ENCODE peak calls at places on chromosomes 2 and 18, in five cellular contexts. V is activated B cell treated with CpG ODN at 0.5 μM for 24 hours, C is cardiac fibroblast, H is brain microvascular endothelial cell, J is type B pancreatic cell. P is an unnamed sample.

GRCh38 chr2:197803033-197803444 is 1.4 kb upstream of the PLCL1 start:
- DNase-seq in V (no peak), C (peak), H (peak), J (no peak), P (no peak)

GRCh38 chr18:50099725-50100414 is 95.1 kb downstream of the MYO5B start:
- DNase-seq in V (no peak), C (peak), H (no peak), J (no peak), P (no peak)

GRCh38 chr2:55888941-55889340 is 34.6 kb downstream of the EFEMP1 start:
- DNase-seq in V (no peak), C (peak), H (no peak), J (no peak), P (no peak)

GRCh38 chr2:97673187-97673914 is 3.8 kb downstream of the C2orf92 start:
- DNase-seq in V (no peak), C (no peak), H (peak), J (no peak), P (no peak)

GRCh38 chr2:75025633-75026380 is 67.4 kb downstream of the POLE4 start:
- DNase-seq in V (no peak), C (peak), H (peak), J (no peak), P (no peak)

GRCh38 chr2:134823431-134823830 is 15.0 kb upstream of the ACMSD start:
- DNase-seq in V (no peak), C (no peak), H (no peak), J (no peak), P (no peak)

GRCh38 chr2:70477473-70477872 is 76.2 kb downstream of the TGFA start:
- DNase-seq in V (no peak), C (no peak), H (no peak), J (no peak), P (no peak)

GRCh38 chr2:70546376-70546775 is 7.2 kb downstream of the TGFA start:
- DNase-seq in V (no peak), C (no peak), H (no peak), J (no peak), P (no peak)

GRCh38 chr2:172928754-172929153 is 146.9 kb upstream of the MAP3K20 start:
- DNase-seq in V (no peak), C (peak), H (peak), J (no peak), P (no peak)

GRCh38 chr2:45027051-45027450 is 17.8 kb upstream of the SIX2 start:
- DNase-seq in V (no peak), C (no peak), H (no peak), J (no peak), P (no peak)

GRCh38 chr2:143475131-143475784 is 346.0 kb downstream of the ARHGAP15 start:
- DNase-seq in V (no peak), C (peak), H (peak), J (no peak), P (no peak)

GRCh38 chr2:10254373-10255188 is 48.1 kb upstream of the HPCAL1 start:
- DNase-seq in V (no peak), C (no peak), H (no peak), J (no peak), P (no peak)

GRCh38 chr2:34012728-34013302 is 413.7 kb upstream of the FAM98A start:
- DNase-seq in V (no peak), C (peak), H (peak), J (no peak), P (no peak)

GRCh38 chr2:120852200-120852815 is 116.6 kb downstream of the GLI2 start:
- DNase-seq in V (no peak), C (no peak), H (no peak), J (no peak), P (no peak)

GRCh38 chr2:169977510-169977909 is 150.3 kb downstream of the UBR3 start:
- DNase-seq in V (no peak), C (no peak), H (no peak), J (no peak), P (no peak)

GRCh38 chr18:59005266-59005665 is 134.4 kb upstream of the SEC11C start:
- DNase-seq in V (no peak), C (peak), H (peak), J (no peak), P (no peak)

GRCh38 chr18:47215554-47216138 is 35.8 kb downstream of the SKOR2 start:
- DNase-seq in V (no peak), C (peak), H (peak), J (no peak), P (no peak)

GRCh38 chr2:170817247-170817998 is 736 bp downstream of the GAD1 start:
- DNase-seq in V (peak), C (peak), H (no peak), J (no peak), P (no peak)

DNA sequence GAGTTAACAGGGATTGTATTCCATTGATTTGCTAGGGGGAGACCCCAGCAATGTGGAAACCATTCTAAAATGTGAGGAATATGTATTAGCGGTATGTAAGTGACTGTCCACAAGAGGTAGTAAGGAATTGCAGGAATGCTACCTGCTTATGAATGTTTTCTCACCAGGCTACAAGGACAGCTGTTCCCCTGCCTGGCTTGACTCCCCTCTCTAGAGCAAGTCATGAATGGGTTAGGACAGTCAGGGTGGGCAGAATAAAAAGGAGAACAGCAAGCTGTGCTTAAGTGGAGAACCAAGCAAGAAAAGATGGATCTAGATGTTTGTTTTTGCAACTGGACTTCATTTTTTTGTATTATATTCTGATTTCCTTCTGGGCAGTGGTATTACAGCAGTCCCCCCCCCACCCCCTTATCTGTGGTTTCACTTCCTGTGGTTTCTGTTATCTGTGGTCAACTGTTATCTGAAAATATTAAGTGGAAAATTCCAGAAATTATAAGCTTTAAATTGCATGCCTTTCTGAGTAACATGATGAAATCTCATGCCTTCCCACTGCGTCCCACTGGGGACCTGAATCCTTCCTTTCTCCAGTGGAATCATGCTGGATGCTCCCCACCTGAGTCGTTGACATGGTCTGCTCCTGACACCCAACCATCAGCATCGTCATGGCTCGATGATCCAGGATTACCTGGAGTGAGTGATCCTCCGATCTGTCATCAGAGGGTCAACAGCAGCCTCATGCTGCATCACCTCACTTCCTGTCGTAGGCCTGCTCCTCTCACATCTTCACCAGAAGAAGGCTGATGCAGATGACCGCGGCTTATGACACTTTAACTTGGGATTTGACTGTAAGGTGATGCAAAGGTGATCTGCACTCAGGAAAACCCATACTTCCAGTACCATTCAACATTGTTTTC is 52.2 kb downstream of the VAPA start:
- DNase-seq in V (no peak), C (no peak), H (peak), J (no peak), P (no peak)
- TF ChIP-seq CTCF in V (no peak), C (no peak), H (no peak), J (no peak), P (no peak)

GRCh38 chr2:214591359-214591758 is 180.5 kb downstream of the VWC2L start:
- DNase-seq in V (no peak), C (no peak), H (peak), J (no peak), P (no peak)
- TF ChIP-seq CTCF in V (no peak), C (peak), H (peak), J (peak), P (no peak)

GRCh38 chr2:66095820-66096219 is 339.1 kb upstream of the MEIS1 start:
- DNase-seq in V (no peak), C (no peak), H (no peak), J (no peak), P (no peak)
- TF ChIP-seq CTCF in V (no peak), C (no peak), H (no peak), J (peak), P (no peak)

DNA sequence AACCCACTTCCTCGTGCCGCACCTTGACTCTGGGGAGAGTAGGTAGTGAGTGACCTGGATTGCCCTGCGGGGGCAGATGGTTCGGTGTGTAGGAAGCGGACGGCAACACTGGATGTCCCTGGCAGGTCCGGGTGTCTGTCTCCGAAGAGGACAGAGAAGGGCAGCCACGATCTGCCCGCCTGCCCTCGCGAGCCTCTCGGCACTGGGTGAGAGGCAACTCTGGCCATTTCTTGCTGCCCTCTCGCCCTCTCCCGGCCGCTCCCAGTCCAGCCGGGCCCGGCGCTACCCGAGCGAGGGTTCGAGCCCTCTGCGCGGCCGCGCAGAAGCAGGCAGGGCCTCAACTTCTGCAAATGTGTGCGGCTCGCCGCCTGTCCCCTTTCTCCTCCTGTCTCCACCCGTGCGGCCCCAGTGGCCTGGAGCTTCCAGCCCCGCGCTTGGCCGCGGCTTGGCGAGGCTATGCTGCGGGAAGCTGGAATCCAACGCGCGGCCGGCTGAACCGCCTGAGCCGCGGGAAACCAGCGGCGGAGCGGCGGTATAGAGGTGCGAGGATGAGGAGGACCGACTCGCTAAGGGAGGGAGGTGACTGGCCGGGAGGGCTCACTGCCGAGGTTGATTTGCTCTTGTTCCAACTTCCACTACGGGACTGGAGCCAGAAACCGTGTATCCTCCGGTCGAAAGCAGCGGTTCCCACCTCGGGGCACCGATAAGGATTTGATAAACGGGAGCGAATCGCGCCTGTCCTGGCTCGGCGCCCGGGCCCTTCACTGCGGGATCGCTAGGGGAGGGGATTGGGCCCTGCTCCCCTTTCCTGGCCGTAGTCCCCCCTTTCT is 1.5 kb downstream of the EPAS1 start:
- DNase-seq in V (peak), C (peak), H (no peak), J (no peak), P (peak)
- TF ChIP-seq CTCF in V (no peak), C (peak), H (peak), J (peak), P (no peak)

GRCh38 chr2:79580175-79580574 is 67.3 kb downstream of the CTNNA2 start:
- DNase-seq in V (no peak), C (no peak), H (no peak), J (no peak), P (no peak)
- TF ChIP-seq CTCF in V (no peak), C (no peak), H (no peak), J (peak), P (no peak)

GRCh38 chr2:25201265-25201664 is 32.9 kb upstream of the POMC start:
- DNase-seq in V (no peak), C (no peak), H (no peak), J (no peak), P (no peak)
- TF ChIP-seq CTCF in V (no peak), C (peak), H (peak), J (peak), P (no peak)

GRCh38 chr2:85354286-85355072 is at the start of the genes ELMOD3 and RETSAT:
- DNase-seq in V (peak), C (peak), H (peak), J (peak), P (peak)
- TF ChIP-seq CTCF in V (no peak), C (no peak), H (no peak), J (no peak), P (no peak)

DNA sequence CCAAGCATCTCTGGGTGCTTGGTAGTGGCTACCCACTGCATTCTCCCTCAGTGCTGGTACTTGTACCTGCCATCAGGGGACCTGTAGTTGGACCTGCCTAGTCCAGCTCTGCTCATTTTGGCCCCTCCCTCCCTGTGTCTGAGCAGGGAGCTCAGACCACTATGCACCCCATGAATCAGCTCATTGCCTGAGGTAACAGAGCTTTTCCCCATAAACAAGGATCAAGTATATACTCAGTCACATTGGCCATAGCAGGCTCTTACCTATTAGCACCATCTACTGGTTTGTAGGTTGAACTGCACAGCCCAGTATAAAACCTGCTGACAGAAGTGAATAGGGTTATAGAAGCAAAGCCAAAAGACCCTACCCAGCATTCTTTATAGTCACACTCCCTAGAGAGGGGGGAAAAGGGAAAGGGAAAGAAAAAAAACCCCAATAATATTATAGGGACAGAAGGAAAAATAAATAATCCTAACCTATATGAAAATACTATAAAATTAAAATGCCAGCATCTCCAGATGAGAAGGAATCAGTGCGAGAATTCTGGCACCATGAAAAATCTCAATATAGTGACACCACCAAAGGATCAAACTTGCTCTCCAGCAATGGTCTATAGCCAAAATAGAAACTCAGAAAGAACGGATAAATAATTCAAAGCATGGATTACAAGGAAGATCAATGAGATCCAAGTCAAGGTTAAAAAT is 6.9 kb upstream of the FLACC1 start:
- DNase-seq in V (no peak), C (peak), H (peak), J (no peak), P (no peak)
- TF ChIP-seq CTCF in V (peak), C (peak), H (peak), J (peak), P (peak)

DNA sequence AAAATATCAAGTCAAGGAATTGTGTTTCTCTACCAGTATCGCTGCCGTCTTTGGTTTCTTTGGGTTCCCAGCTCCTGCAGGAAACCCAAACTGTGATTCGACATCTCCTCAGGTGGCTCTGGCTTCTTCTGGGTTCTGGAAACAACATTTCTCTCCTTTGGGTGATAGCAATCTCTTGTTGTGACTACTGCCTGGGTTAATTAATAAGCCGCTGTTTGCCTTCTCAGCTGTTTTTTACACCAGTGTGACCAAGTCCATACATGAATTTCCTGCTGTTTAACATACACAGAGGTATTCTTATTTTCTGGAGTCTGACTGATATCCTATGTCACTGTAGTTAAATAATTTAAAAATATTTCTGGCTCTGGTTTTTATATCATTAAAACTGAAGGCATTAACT is 112.5 kb upstream of the DCC start:
- DNase-seq in V (no peak), C (no peak), H (no peak), J (no peak), P (no peak)
- TF ChIP-seq CTCF in V (no peak), C (no peak), H (no peak), J (no peak), P (no peak)

P was measured in D721Med.